ENCODE peak calls at places on chromosomes 11 and 22, in nine cellular contexts. E, O, A, Y, U, X, Z, N and M are unnamed samples.

GRCh38 chr22:46547179-46547882 is 9.9 kb upstream of the CELSR1 start:
- DNase-seq in Z (no peak), X (peak; percentile 74), U (peak; percentile 92), Y (no peak), N (peak; percentile 64), A (no peak), O (no peak), E (no peak), M (no peak)

GRCh38 chr11:87871071-87871470 is 304.2 kb downstream of the RAB38 start:
- DNase-seq in O (no peak), U (no peak), X (no peak), E (no peak), A (no peak), N (no peak), Z (no peak), Y (no peak), M (no peak)

GRCh38 chr22:38944653-38945052 is 12.8 kb upstream of the APOBEC3A start:
- DNase-seq in Y (no peak), E (no peak), N (no peak), U (no peak), A (no peak), Z (no peak), O (no peak), X (no peak), M (no peak)

GRCh38 chr11:109677876-109678275 is 255.9 kb downstream of the C11orf87 start:
- DNase-seq in Y (no peak), X (no peak), O (no peak), U (no peak), N (no peak), A (no peak), Z (no peak), E (no peak), M (no peak)

GRCh38 chr22:35835998-35836691 is 118.5 kb downstream of the APOL5 start:
- DNase-seq in N (no peak), X (peak; percentile 93), A (no peak), U (peak; percentile 77), E (peak; percentile 55), O (peak; percentile 12), Y (no peak), Z (no peak), M (no peak)

GRCh38 chr11:108405706-108406105 is 61.6 kb downstream of the C11orf65 start:
- DNase-seq in U (no peak), E (no peak), Z (no peak), O (no peak), Y (no peak), N (no peak), A (no peak), X (no peak), M (no peak)

GRCh38 chr11:74168838-74169237 is 2.0 kb downstream of the C2CD3 start:
- DNase-seq in Z (no peak), Y (no peak), A (no peak), E (no peak), O (no peak), X (no peak), U (no peak), N (no peak), M (no peak)

GRCh38 chr22:23565288-23565941 is 14.7 kb downstream of the IGLL1 start:
- DNase-seq in N (no peak), Y (no peak), U (no peak), A (no peak), X (no peak), Z (peak; percentile 30), E (no peak), O (no peak), M (no peak)

GRCh38 chr11:134654161-134654915 is 242.3 kb upstream of the B3GAT1 start:
- DNase-seq in E (no peak), Z (peak; percentile 80), O (no peak), U (no peak), N (peak; percentile 35), Y (no peak), A (no peak), X (no peak), M (peak; percentile 14)